ENCODE peak calls at places on chromosomes 1 and 21, in four cellular contexts. C, F, S and H are unnamed samples. For H3K79me2, the result is how much of the 10 kb centered on the place peaks cover.

GRCh38 chr1:96544051-96544830 is 177.3 kb upstream of the PTBP2 start:
- DNase-seq in F (no peak), S (no peak), C (no peak), H (no peak)

GRCh38 chr1:9615316-9616063 is 26.8 kb downstream of the TMEM201 start:
- DNase-seq in S (no peak), F (peak), C (peak), H (peak)

GRCh38 chr1:35476099-35476674 is 81.0 kb downstream of the KIAA0319L start:
- DNase-seq in C (no peak), S (no peak), F (no peak), H (no peak)

GRCh38 chr21:33025106-33025470 is 647 bp upstream of the OLIG2 start:
- DNase-seq in F (peak), C (peak), S (no peak), H (peak)

GRCh38 chr1:19065526-19066247 is 109.2 kb upstream of the IFFO2 start:
- DNase-seq in F (no peak), S (no peak), C (no peak), H (no peak)

GRCh38 chr1:37606481-37607263 is 10.9 kb upstream of the GNL2 start:
- DNase-seq in S (peak), F (no peak), C (no peak), H (no peak)

GRCh38 chr1:211935448-211935970 is 99.8 kb downstream of the INTS7 start:
- DNase-seq in F (no peak), C (no peak), S (no peak), H (no peak)

GRCh38 chr21:45511661-45512431 is 30.4 kb downstream of the SLC19A1 start:
- DNase-seq in S (no peak), C (no peak), F (no peak), H (no peak)

GRCh38 chr1:84682047-84682446 is 8.2 kb downstream of the SSX2IP start:
- DNase-seq in S (no peak), F (no peak), C (no peak), H (no peak)
- H3K79me2 ChIP-seq in S (under half), F (under half), C (under half), H (under half)

DNA sequence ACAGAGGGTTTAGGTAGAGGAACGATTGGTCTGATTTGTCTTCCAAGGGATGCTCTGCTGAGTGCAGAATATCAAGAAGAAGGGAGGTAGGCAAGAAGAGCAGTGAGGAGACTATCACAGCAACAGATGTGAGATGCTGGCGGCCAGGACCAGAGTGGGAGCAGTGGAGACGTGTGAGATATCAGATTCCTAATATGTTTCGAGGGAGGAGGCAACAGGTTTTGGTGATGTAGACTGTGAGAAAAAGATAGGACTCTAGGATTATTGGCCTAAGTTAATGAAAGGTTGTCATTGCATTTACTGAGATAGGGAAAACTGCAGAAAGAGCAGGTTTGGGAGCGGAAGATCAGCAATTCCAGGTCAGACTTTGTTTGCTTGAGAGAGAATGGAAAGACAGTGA is 182.9 kb downstream of the FMN2 start:
- DNase-seq in C (no peak), S (no peak), F (no peak), H (no peak)
- H2AK5ac ChIP-seq in C (no peak), S (no peak), F (no peak), H (no peak)

GRCh38 chr1:206687251-206687914 is 2.7 kb downstream of the MAPKAPK2 start:
- DNase-seq in F (no peak), S (no peak), C (no peak), H (no peak)
- H3K79me2 ChIP-seq in F (under half), S (under half), C (under half), H (under half)

GRCh38 chr21:34973685-34974084 is 75.4 kb downstream of the RUNX1 start:
- DNase-seq in C (no peak), F (no peak), S (no peak), H (no peak)
- H2AK5ac ChIP-seq in C (no peak), F (no peak), S (no peak), H (no peak)

GRCh38 chr1:201771466-201771865 is 57.5 kb upstream of the IPO9 start:
- DNase-seq in S (no peak), C (no peak), F (no peak), H (no peak)
- H3K79me2 ChIP-seq in S (under half), C (under half), F (under half), H (under half)

GRCh38 chr1:6035265-6035664 is 10.4 kb upstream of the KCNAB2 start:
- DNase-seq in S (no peak), C (no peak), F (no peak), H (no peak)
- H2AK5ac ChIP-seq in S (no peak), C (no peak), F (no peak), H (no peak)

DNA sequence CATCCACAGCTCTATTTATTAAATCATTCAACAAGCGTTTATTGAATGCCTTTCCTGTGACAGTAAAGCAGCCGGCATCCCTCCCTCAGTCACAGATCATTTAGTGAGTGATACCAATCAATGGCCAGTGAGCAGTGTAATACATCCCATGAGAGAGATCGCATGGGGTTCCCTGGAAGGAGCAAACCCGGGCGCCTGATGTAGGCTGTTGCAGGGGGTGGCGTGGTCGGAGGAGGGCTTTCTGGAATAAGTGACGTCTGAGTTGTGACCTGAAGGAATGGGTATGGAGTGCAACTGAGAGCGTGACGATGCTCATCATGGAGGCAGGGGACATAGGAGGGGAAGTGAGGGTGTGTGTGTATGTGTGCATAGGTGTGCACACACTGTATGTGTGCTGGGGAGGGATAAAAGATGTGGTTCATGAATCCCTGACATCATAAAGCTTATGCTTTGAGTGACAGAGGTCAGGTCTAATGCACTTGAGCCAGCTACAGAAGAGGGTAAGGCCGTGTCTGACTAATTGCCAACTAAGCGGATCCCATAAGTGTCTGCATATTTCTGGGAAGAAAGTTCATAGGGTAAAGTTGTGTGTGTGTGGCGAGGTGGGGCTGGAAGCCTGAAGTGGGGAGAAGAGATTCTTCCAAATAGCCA is 6.5 kb downstream of the FCMR start:
- DNase-seq in C (no peak), S (no peak), F (no peak), H (no peak)
- H3K79me2 ChIP-seq in C (under half), S (under half), F (under half), H (under half)